ENCODE peak calls at places on chromosome 17, in six cellular contexts. One of them, this sample, is unnamed.

GRCh38 chr17:82848022-82848592 is 8.3 kb upstream of the ZNF750 start:
- DNase-seq in HCT116: no peak
- DNase-seq in PC-3: no peak
- DNase-seq in MM.1S: no peak
- DNase-seq in fibroblast of lung: peak; percentile 82
- DNase-seq in PC-9: peak; percentile 89
- DNase-seq in this sample: peak; percentile 93

GRCh38 chr17:41624208-41625101 is at the start of gene KRT17:
- DNase-seq in MM.1S: no peak
- DNase-seq in fibroblast of lung: no peak
- DNase-seq in PC-3: peak; percentile 46
- DNase-seq in PC-9: no peak
- DNase-seq in HCT116: no peak
- DNase-seq in this sample: no peak

GRCh38 chr17:8131844-8132441 is 8.0 kb upstream of the HES7 start:
- DNase-seq in PC-9: peak; percentile 56
- DNase-seq in PC-3: peak; percentile 37
- DNase-seq in fibroblast of lung: no peak
- DNase-seq in HCT116: no peak
- DNase-seq in MM.1S: no peak
- DNase-seq in this sample: peak; percentile 86

GRCh38 chr17:33091271-33091670 is 99.6 kb downstream of the SPACA3 start:
- DNase-seq in HCT116: no peak
- DNase-seq in fibroblast of lung: no peak
- DNase-seq in PC-9: no peak
- DNase-seq in MM.1S: no peak
- DNase-seq in PC-3: peak; percentile 22
- DNase-seq in this sample: no peak

GRCh38 chr17:17837380-17837821 is 615 bp upstream of the SREBF1 start:
- DNase-seq in PC-9: peak; percentile 67
- DNase-seq in HCT116: peak; percentile 69
- DNase-seq in PC-3: peak; percentile 60
- DNase-seq in MM.1S: no peak
- DNase-seq in fibroblast of lung: peak; percentile 85
- DNase-seq in this sample: peak; percentile 97

GRCh38 chr17:8117980-8118768 is at the start of gene ALOXE3:
- DNase-seq in PC-9: peak; percentile 83
- DNase-seq in MM.1S: no peak
- DNase-seq in fibroblast of lung: peak; percentile 36
- DNase-seq in HCT116: peak; percentile 84
- DNase-seq in PC-3: peak; percentile 90
- DNase-seq in this sample: peak; percentile 97

GRCh38 chr17:56358651-56359050 is 205.4 kb downstream of the ANKFN1 start:
- DNase-seq in HCT116: peak; percentile 22
- DNase-seq in PC-9: no peak
- DNase-seq in PC-3: peak; percentile 42
- DNase-seq in MM.1S: no peak
- DNase-seq in fibroblast of lung: no peak
- DNase-seq in this sample: no peak

GRCh38 chr17:57107498-57108101 is 22.6 kb downstream of the AKAP1 start:
- DNase-seq in MM.1S: no peak
- DNase-seq in fibroblast of lung: no peak
- DNase-seq in PC-3: peak; percentile 98
- DNase-seq in PC-9: peak; percentile 92
- DNase-seq in HCT116: peak; percentile 94
- DNase-seq in this sample: peak; percentile 69

GRCh38 chr17:7882068-7882467 is 6.5 kb upstream of the CHD3 start:
- DNase-seq in HCT116: no peak
- DNase-seq in MM.1S: no peak
- DNase-seq in PC-9: no peak
- DNase-seq in fibroblast of lung: no peak
- DNase-seq in PC-3: no peak
- DNase-seq in this sample: no peak

GRCh38 chr17:77649717-77650211 is 308.7 kb upstream of the TNRC6C start:
- DNase-seq in fibroblast of lung: peak; percentile 12
- DNase-seq in PC-9: no peak
- DNase-seq in MM.1S: no peak
- DNase-seq in PC-3: peak; percentile 66
- DNase-seq in HCT116: peak; percentile 42
- DNase-seq in this sample: peak; percentile 65

GRCh38 chr17:19397556-19398041 is 10.6 kb upstream of the MFAP4 start:
- DNase-seq in fibroblast of lung: no peak
- DNase-seq in PC-3: no peak
- DNase-seq in MM.1S: peak; percentile 51
- DNase-seq in HCT116: no peak
- DNase-seq in PC-9: no peak
- DNase-seq in this sample: no peak

GRCh38 chr17:47295037-47295873 is 28.5 kb upstream of the EFCAB13 start:
- DNase-seq in fibroblast of lung: no peak
- DNase-seq in MM.1S: no peak
- DNase-seq in HCT116: no peak
- DNase-seq in PC-9: no peak
- DNase-seq in PC-3: no peak
- DNase-seq in this sample: no peak

GRCh38 chr17:64406321-64407200 is 15.9 kb upstream of the PECAM1 start:
- DNase-seq in HCT116: no peak
- DNase-seq in PC-9: no peak
- DNase-seq in PC-3: peak; percentile 54
- DNase-seq in fibroblast of lung: peak; percentile 44
- DNase-seq in MM.1S: peak; percentile 15
- DNase-seq in this sample: no peak

GRCh38 chr17:3590768-3591167 is 18.4 kb downstream of the TRPV1 start:
- DNase-seq in PC-3: no peak
- DNase-seq in fibroblast of lung: no peak
- DNase-seq in MM.1S: no peak
- DNase-seq in HCT116: no peak
- DNase-seq in PC-9: no peak
- DNase-seq in this sample: no peak

GRCh38 chr17:43092891-43093290 is 32.3 kb downstream of the BRCA1 start:
- DNase-seq in MM.1S: no peak
- DNase-seq in HCT116: no peak
- DNase-seq in PC-9: no peak
- DNase-seq in fibroblast of lung: no peak
- DNase-seq in PC-3: no peak
- DNase-seq in this sample: no peak

GRCh38 chr17:57938061-57938502 is 17.1 kb downstream of the CUEDC1 start:
- DNase-seq in PC-3: no peak
- DNase-seq in HCT116: no peak
- DNase-seq in fibroblast of lung: no peak
- DNase-seq in PC-9: no peak
- DNase-seq in MM.1S: no peak
- DNase-seq in this sample: peak; percentile 1

GRCh38 chr17:66957951-66958579 is 6.4 kb upstream of the CACNG4 start:
- DNase-seq in PC-3: peak; percentile 72
- DNase-seq in PC-9: no peak
- DNase-seq in fibroblast of lung: no peak
- DNase-seq in HCT116: no peak
- DNase-seq in MM.1S: no peak
- DNase-seq in this sample: peak; percentile 31

GRCh38 chr17:79325707-79326106 is 251.1 kb downstream of the ENGASE start:
- DNase-seq in HCT116: no peak
- DNase-seq in fibroblast of lung: no peak
- DNase-seq in PC-3: peak; percentile 29
- DNase-seq in MM.1S: no peak
- DNase-seq in PC-9: no peak
- DNase-seq in this sample: no peak

GRCh38 chr17:37527249-37527851 is 37.7 kb downstream of the DUSP14 start:
- DNase-seq in fibroblast of lung: peak; percentile 69
- DNase-seq in MM.1S: peak; percentile 63
- DNase-seq in PC-9: no peak
- DNase-seq in PC-3: peak; percentile 67
- DNase-seq in HCT116: peak; percentile 38
- DNase-seq in this sample: no peak

GRCh38 chr17:77118251-77118928 is 22.4 kb upstream of the SEC14L1 start:
- DNase-seq in MM.1S: no peak
- DNase-seq in HCT116: no peak
- DNase-seq in PC-3: no peak
- DNase-seq in PC-9: no peak
- DNase-seq in fibroblast of lung: no peak
- DNase-seq in this sample: no peak

GRCh38 chr17:76271669-76272540 is 6.8 kb downstream of the UBALD2 start:
- DNase-seq in HCT116: no peak
- DNase-seq in PC-9: no peak
- DNase-seq in fibroblast of lung: no peak
- DNase-seq in PC-3: no peak
- DNase-seq in MM.1S: no peak
- DNase-seq in this sample: peak; percentile 75

GRCh38 chr17:72122002-72122310 is 1.1 kb downstream of the SOX9 start:
- DNase-seq in PC-3: peak; percentile 42
- DNase-seq in MM.1S: no peak
- DNase-seq in HCT116: no peak
- DNase-seq in PC-9: no peak
- DNase-seq in fibroblast of lung: peak; percentile 64
- DNase-seq in this sample: peak; percentile 95

GRCh38 chr17:19897108-19897854 is 29.5 kb upstream of the ULK2 start:
- DNase-seq in HCT116: no peak
- DNase-seq in PC-9: no peak
- DNase-seq in fibroblast of lung: peak; percentile 38
- DNase-seq in PC-3: peak; percentile 85
- DNase-seq in MM.1S: no peak
- DNase-seq in this sample: no peak

GRCh38 chr17:16419074-16419928 is 3.9 kb downstream of the TRPV2 start:
- DNase-seq in PC-9: peak; percentile 81
- DNase-seq in fibroblast of lung: peak; percentile 85
- DNase-seq in PC-3: peak; percentile 94
- DNase-seq in MM.1S: no peak
- DNase-seq in HCT116: no peak
- DNase-seq in this sample: peak; percentile 97

DNA sequence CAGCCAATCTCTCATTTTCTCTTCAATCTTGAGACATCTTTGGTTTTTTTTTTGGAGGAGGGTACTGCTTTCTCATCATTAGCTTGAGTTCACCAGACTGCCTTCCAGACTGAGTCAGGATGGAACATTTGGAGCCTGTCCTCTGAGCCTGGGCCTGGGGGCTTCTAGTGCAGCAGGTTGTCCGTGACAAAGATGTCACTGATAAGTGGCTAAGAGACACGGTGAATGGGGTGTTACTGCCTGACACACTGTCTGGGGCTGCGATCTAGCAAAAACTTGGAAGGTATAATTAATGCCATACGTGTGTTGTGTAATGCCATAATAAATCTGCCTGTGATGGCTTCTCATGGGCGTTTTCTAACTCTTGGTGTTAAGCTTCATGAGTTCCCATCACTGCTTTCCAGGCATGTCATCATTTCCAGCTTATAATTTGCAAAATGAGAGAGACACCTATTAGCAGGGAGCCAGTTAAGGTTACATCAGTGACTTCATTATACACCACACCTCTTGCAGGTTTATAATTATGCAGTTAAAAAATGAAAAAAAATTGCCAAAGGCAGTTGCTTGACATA is 215.4 kb downstream of the UTP18 start:
- DNase-seq in HCT116: no peak
- DNase-seq in fibroblast of lung: no peak
- DNase-seq in MM.1S: no peak
- DNase-seq in PC-9: no peak
- DNase-seq in PC-3: no peak
- DNase-seq in this sample: no peak
- H3K27me3 ChIP-seq in HCT116: peaks cover 86% of the 10 kb centered on the region
- H3K27me3 ChIP-seq in fibroblast of lung: no peaks in the 10 kb centered on the region
- H3K27me3 ChIP-seq in MM.1S: no peaks in the 10 kb centered on the region
- H3K27me3 ChIP-seq in PC-9: peaks cover 55% of the 10 kb centered on the region
- H3K27me3 ChIP-seq in PC-3: peaks cover 67% of the 10 kb centered on the region
- H3K27me3 ChIP-seq in this sample: no peaks in the 10 kb centered on the region

DNA sequence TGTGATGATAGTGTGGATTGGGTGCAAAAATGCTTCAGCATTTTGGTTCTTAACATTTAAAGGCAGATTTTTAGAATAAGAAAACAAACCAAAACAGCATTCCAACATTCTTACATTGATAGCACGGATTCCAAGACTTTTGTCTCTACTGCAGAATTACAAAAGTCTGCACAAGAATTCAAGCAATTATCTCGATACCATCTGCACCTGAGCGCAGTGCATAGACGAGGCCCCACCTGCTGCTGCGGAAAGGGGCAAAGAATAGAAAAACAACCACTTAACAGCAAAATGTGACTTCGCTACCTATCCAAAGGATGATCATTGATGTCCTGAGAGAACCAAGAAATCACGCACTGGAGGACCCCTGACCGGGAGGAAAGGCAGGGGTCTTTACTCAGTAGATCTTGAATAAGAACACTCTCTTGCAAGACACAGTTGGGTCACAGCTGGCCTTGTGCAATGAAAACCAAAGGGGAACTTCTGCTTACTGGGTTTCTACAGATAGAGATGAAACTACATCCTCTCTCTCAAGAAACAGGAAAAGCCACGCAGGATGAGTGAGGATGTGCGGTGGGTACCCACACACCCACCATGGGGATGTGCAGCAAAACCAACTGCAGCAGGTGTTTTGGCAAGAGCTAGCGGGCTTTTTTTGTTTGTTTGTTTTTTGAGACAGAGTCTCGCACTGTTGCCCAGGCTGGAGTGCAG is 147.4 kb upstream of the RPH3AL start:
- DNase-seq in PC-9: no peak
- DNase-seq in MM.1S: no peak
- DNase-seq in fibroblast of lung: no peak
- DNase-seq in PC-3: no peak
- DNase-seq in HCT116: no peak
- DNase-seq in this sample: no peak
- H3K4me3 ChIP-seq in PC-9: no peak overlapping the region
- H3K4me3 ChIP-seq in MM.1S: no peak overlapping the region
- H3K4me3 ChIP-seq in fibroblast of lung: no peak overlapping the region
- H3K4me3 ChIP-seq in PC-3: no peak overlapping the region
- H3K4me3 ChIP-seq in HCT116: no peak overlapping the region
- H3K4me3 ChIP-seq in this sample: no peak overlapping the region

DNA sequence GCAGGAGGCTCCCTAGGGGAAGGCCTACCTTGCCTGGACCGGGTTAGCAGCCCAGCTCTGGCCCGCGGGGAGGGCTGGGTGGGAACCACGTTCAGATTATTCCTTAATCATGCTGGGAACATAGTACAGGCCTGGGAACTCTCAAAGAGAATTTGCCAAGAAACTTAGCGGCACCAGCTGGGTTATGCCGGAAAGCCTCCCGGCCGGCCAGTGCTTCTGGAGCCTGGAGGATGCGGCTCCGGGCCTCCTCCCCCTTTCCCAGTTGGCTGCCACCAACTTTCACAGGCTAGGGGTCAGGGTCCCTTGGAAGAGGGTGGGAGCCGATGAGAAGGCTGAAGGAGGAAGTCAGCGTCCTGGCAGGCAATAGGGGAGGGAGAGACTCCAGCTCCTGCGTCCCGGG is 10.8 kb downstream of the NGFR start:
- DNase-seq in HCT116: no peak
- DNase-seq in fibroblast of lung: no peak
- DNase-seq in PC-9: no peak
- DNase-seq in PC-3: no peak
- DNase-seq in MM.1S: no peak
- DNase-seq in this sample: peak; percentile 27
- H3K79me2 ChIP-seq in HCT116: no peaks in the 10 kb centered on the region
- H3K79me2 ChIP-seq in fibroblast of lung: no peaks in the 10 kb centered on the region
- H3K79me2 ChIP-seq in PC-9: no peaks in the 10 kb centered on the region
- H3K79me2 ChIP-seq in PC-3: no peaks in the 10 kb centered on the region
- H3K79me2 ChIP-seq in MM.1S: no peaks in the 10 kb centered on the region
- H3K79me2 ChIP-seq in this sample: no peaks in the 10 kb centered on the region

DNA sequence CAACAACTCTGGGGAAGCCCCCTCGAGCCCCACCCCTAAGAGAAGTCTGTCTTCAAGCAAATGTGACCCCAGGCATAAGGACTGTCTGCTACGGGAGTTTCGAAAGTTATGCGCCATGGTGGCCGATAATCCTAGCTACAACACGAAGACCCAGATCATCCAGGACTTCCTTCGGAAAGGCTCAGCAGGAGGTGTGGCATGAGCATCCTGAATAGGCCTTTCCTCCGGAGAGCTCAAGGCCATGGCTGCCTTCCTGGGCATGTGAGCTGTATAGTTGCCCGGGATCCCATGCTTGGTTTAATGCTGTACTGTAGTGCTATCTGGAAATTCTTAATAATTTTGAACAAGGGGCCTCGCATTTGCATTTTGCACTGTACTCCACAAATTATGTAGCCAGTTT is 9.2 kb downstream of the LIG3 start:
- DNase-seq in HCT116: no peak
- DNase-seq in PC-9: no peak
- DNase-seq in fibroblast of lung: no peak
- DNase-seq in MM.1S: no peak
- DNase-seq in PC-3: no peak
- DNase-seq in this sample: no peak
- H3K27me3 ChIP-seq in HCT116: no peaks in the 10 kb centered on the region
- H3K27me3 ChIP-seq in PC-9: no peaks in the 10 kb centered on the region
- H3K27me3 ChIP-seq in fibroblast of lung: no peaks in the 10 kb centered on the region
- H3K27me3 ChIP-seq in MM.1S: no peaks in the 10 kb centered on the region
- H3K27me3 ChIP-seq in PC-3: no peaks in the 10 kb centered on the region
- H3K27me3 ChIP-seq in this sample: no peaks in the 10 kb centered on the region

This sample was measured in osteoblast.